ENCODE peak calls at places on chromosomes 16 and 17, in eight cellular contexts. T is H9; R is body of pancreas; K is A673; G is esophagus squamous epithelium; S is lung; Q is effector memory CD4-positive, alpha-beta T cell; J is IMR-90. B is an unnamed sample. For H3K4me1, the result is how much of the 10 kb centered on the place peaks cover.

GRCh38 chr17:73901661-73902415 is 257.6 kb upstream of the SDK2 start:
- DNase-seq in T (peak), R (peak), K (peak), G (no peak), S (peak), Q (no peak), J (no peak), B (peak)

GRCh38 chr17:179721-180379 is 1.6 kb downstream of the DOC2B start:
- DNase-seq in T (peak), R (peak), K (no peak), G (no peak), S (no peak), Q (no peak), J (no peak), B (no peak)

GRCh38 chr16:58862334-58863024 is 128.4 kb upstream of the GOT2 start:
- DNase-seq in T (peak), R (no peak), K (no peak), G (no peak), S (no peak), Q (no peak), J (no peak), B (no peak)

GRCh38 chr16:31138621-31139578 is 3.4 kb upstream of the PRSS8 start:
- DNase-seq in T (peak), R (peak), K (no peak), G (no peak), S (peak), Q (no peak), J (peak), B (peak)

GRCh38 chr16:25434061-25434460 is 176.4 kb upstream of the ZKSCAN2 start:
- DNase-seq in T (no peak), R (no peak), K (peak), G (no peak), S (no peak), Q (no peak), J (no peak), B (no peak)

GRCh38 chr17:43800736-43801135 is 20.5 kb downstream of the CFAP97D1 start:
- DNase-seq in T (no peak), R (no peak), K (no peak), G (no peak), S (no peak), Q (no peak), J (no peak), B (no peak)

GRCh38 chr16:11319529-11320146 is 25.6 kb upstream of the RMI2 start:
- DNase-seq in T (no peak), R (peak), K (peak), G (no peak), S (no peak), Q (no peak), J (no peak), B (no peak)

GRCh38 chr16:15509051-15509592 is 74.7 kb downstream of the BMERB1 start:
- DNase-seq in T (no peak), R (no peak), K (no peak), G (no peak), S (no peak), Q (peak), J (no peak), B (no peak)

GRCh38 chr16:80683646-80684045 is 120.8 kb downstream of the CDYL2 start:
- DNase-seq in T (no peak), R (no peak), K (no peak), G (no peak), S (no peak), Q (no peak), J (no peak), B (peak)

GRCh38 chr17:50508573-50509460 is 578 bp downstream of the MYCBPAP start:
- DNase-seq in T (no peak), R (no peak), K (no peak), G (no peak), S (no peak), Q (no peak), J (no peak), B (no peak)
- H3K4me1 ChIP-seq in T (under half), R (under half), K (under half), G (under half), S (under half), Q (under half), J (under half), B (under half)

GRCh38 chr16:1458977-1459341 is 14.6 kb upstream of the CCDC154 start:
- DNase-seq in T (no peak), R (no peak), K (no peak), G (no peak), S (no peak), Q (no peak), J (no peak), B (no peak)
- H3K4me1 ChIP-seq in T (under half), R (under half), K (under half), G (under half), S (under half), Q (under half), J (under half), B (under half)

GRCh38 chr17:19303367-19303776 is 59.2 kb downstream of the B9D1 start:
- DNase-seq in T (no peak), R (no peak), K (no peak), G (no peak), S (no peak), Q (no peak), J (no peak), B (no peak)

GRCh38 chr17:19301973-19302372 is 60.5 kb downstream of the B9D1 start:
- DNase-seq in T (no peak), R (no peak), K (no peak), G (no peak), S (no peak), Q (no peak), J (no peak), B (no peak)

GRCh38 chr17:19302791-19303233 is 59.7 kb downstream of the B9D1 start:
- DNase-seq in T (no peak), R (no peak), K (no peak), G (no peak), S (no peak), Q (no peak), J (no peak), B (no peak)

GRCh38 chr17:19299866-19300265 is 62.7 kb downstream of the B9D1 start:
- DNase-seq in T (no peak), R (no peak), K (no peak), G (no peak), S (no peak), Q (no peak), J (no peak), B (no peak)

DNA sequence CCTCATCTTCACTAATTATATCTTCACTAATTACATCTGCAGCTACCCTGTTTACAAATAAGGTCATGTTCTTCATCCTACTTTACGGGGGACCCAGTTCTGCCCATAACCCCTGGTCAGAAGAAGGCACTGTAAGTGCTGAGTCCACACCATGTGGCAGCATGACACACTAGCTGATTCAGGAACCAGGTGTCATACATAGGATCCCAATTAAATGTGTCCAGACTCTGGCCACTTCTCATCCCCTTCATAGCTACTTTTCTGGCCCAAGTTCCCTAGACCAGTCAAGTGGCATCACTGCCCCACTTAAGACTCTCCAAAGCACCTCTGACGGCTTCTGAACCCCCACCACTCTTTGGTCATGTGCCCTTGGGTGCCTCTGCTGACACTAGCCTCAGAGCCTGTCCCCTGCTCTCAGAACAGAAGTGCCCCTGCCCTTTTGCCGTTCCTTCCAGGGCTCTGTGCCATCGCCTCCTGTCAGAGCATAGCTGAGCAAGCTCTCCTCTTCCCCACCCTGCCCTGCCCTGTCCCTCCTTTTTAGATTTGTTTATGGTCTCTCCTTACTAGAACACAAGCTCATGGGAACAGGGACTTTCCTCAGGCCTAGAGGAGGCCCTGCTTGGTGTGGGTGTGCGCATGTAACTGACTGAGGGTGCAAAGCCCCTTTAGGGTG is 61.1 kb downstream of the B9D1 start:
- DNase-seq in T (no peak), R (no peak), K (no peak), G (no peak), S (peak), Q (no peak), J (no peak), B (no peak)
- H3K4me1 ChIP-seq in T (under half), R (under half), K (under half), G (half or more), S (under half), Q (under half), J (under half), B (under half)

GRCh38 chr17:57925361-57925990 is 29.7 kb downstream of the CUEDC1 start:
- DNase-seq in T (no peak), R (no peak), K (no peak), G (no peak), S (no peak), Q (no peak), J (no peak), B (no peak)

GRCh38 chr17:57927048-57927723 is 28.0 kb downstream of the CUEDC1 start:
- DNase-seq in T (no peak), R (peak), K (peak), G (no peak), S (no peak), Q (no peak), J (peak), B (peak)

GRCh38 chr17:57924677-57925076 is 30.5 kb downstream of the CUEDC1 start:
- DNase-seq in T (no peak), R (peak), K (peak), G (no peak), S (no peak), Q (no peak), J (no peak), B (no peak)

GRCh38 chr17:57928898-57929297 is 26.3 kb downstream of the CUEDC1 start:
- DNase-seq in T (no peak), R (no peak), K (no peak), G (no peak), S (no peak), Q (no peak), J (no peak), B (no peak)

GRCh38 chr17:57926723-57927047 is 28.5 kb downstream of the CUEDC1 start:
- DNase-seq in T (no peak), R (no peak), K (no peak), G (no peak), S (no peak), Q (no peak), J (no peak), B (no peak)
- H3K4me1 ChIP-seq in T (under half), R (under half), K (half or more), G (half or more), S (under half), Q (under half), J (under half), B (under half)

DNA sequence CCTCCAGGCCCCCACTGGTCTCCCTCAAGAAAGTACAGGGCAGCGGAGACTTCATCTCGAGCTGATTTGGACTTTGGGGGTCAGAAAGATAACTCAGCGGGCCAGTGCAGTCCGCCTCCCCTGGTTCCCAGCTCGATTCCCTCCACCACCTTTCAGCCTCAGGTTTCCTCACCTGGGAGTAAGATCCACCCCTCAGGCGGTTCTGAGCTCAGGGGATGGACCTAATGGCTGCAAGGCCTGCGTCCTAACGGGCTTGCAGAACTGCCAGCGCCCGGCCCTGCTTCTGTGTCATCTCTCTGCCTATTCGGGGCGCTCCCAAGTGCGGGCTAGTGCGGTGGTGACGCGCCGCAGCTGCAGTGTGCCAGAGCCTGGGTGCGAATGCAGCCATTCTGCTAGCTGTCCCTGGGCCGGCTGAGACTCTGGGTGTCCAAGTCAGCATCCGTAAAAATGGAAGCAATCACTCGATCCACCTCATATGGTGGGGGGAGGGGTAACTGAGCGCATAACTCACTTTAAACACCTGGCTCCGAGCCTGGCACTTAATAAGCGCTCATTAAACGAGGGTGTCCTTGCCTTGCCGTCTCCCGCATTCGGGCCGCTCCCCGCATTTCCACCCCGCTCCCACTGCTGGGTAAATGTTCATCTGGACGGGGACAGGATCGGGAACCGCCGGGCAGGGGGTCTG is 129.6 kb upstream of the LHX1 start:
- DNase-seq in T (peak), R (no peak), K (no peak), G (no peak), S (no peak), Q (no peak), J (no peak), B (no peak)
- H3K4me1 ChIP-seq in T (under half), R (under half), K (under half), G (under half), S (under half), Q (under half), J (under half), B (under half)

GRCh38 chr16:8925455-8925854 is 38.3 kb downstream of the USP7 start:
- DNase-seq in T (no peak), R (no peak), K (no peak), G (no peak), S (no peak), Q (no peak), J (no peak), B (no peak)

GRCh38 chr16:8929086-8929748 is 34.5 kb downstream of the USP7 start:
- DNase-seq in T (no peak), R (no peak), K (peak), G (no peak), S (no peak), Q (no peak), J (no peak), B (no peak)

GRCh38 chr16:8931864-8932263 is 31.8 kb downstream of the USP7 start:
- DNase-seq in T (peak), R (peak), K (peak), G (no peak), S (no peak), Q (no peak), J (peak), B (peak)

GRCh38 chr16:8926827-8927226 is 36.9 kb downstream of the USP7 start:
- DNase-seq in T (no peak), R (no peak), K (no peak), G (no peak), S (no peak), Q (no peak), J (no peak), B (no peak)

DNA sequence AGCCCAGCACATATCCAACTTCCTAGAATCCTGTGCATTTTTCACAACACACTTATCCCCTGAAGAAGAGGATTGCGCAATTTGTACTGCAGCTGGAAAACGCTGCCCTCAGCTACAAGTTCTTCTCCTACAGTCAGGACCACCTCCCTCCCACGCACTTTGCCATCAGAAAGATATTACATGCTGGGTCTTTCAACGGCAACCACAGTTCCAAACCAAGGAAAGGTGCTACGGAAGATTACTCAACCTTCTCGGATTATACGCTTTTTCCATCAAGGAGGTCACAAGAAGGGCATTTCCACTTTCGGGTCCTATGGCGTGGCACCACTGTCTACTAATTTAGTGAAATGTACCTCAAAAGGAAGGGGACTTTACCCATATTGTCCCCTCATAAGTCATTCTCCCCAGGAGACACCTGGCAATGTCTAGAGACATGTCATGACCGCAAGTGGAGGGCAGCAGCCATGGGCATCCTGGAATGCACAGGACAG is 35.2 kb downstream of the USP7 start:
- DNase-seq in T (no peak), R (no peak), K (peak), G (no peak), S (no peak), Q (no peak), J (peak), B (no peak)
- H3K4me1 ChIP-seq in T (under half), R (under half), K (under half), G (under half), S (under half), Q (under half), J (under half), B (under half)

B was measured in prostate gland.